ENCODE peak calls at places on chromosomes 16 and 17, in nine cellular contexts. C is esophagus muscularis mucosa, X is tibial nerve, F is H1, R is SK-N-SH, J is A549, W is stomach, H is K562, O is GM12878. T is an unnamed sample. For H3K4me1, the result is how much of the 10 kb centered on the place peaks cover.

GRCh38 chr17:56125830-56126819 is 27.1 kb upstream of the ANKFN1 start:
- DNase-seq in C (no peak), X (peak), F (peak), R (peak), J (no peak), W (no peak), H (no peak), O (no peak), T (no peak)

GRCh38 chr16:65936096-65936495 is 430.4 kb upstream of the CDH5 start:
- DNase-seq in C (no peak), X (no peak), F (no peak), R (no peak), J (no peak), W (no peak), H (no peak), O (no peak), T (no peak)

GRCh38 chr17:17561408-17562144 is 29.9 kb downstream of the PEMT start:
- DNase-seq in C (no peak), X (no peak), F (no peak), R (no peak), J (no peak), W (peak), H (no peak), O (no peak), T (peak)

GRCh38 chr17:30347488-30347887 is 13.6 kb upstream of the TMIGD1 start:
- DNase-seq in C (peak), X (no peak), F (no peak), R (peak), J (no peak), W (no peak), H (no peak), O (no peak), T (no peak)

GRCh38 chr16:7376227-7376626 is 43.6 kb downstream of the RBFOX1 start:
- DNase-seq in C (no peak), X (no peak), F (no peak), R (no peak), J (no peak), W (no peak), H (peak), O (no peak), T (no peak)

GRCh38 chr17:28549274-28550132 is 2.9 kb downstream of the UNC119 start:
- DNase-seq in C (no peak), X (no peak), F (no peak), R (no peak), J (no peak), W (no peak), H (no peak), O (no peak), T (no peak)

GRCh38 chr17:47305302-47305923 is 18.3 kb upstream of the EFCAB13 start:
- DNase-seq in C (no peak), X (no peak), F (no peak), R (no peak), J (peak), W (no peak), H (no peak), O (no peak), T (no peak)

GRCh38 chr16:20611975-20612471 is 35.9 kb upstream of the ACSM2B start:
- DNase-seq in C (no peak), X (no peak), F (no peak), R (no peak), J (no peak), W (peak), H (no peak), O (no peak), T (no peak)

GRCh38 chr17:47959825-47960655 is 2.4 kb upstream of the PRR15L start:
- DNase-seq in C (no peak), X (no peak), F (no peak), R (no peak), J (no peak), W (peak), H (no peak), O (no peak), T (peak)

GRCh38 chr16:2008009-2008526 is 1.6 kb downstream of the ZNF598 start:
- DNase-seq in C (no peak), X (no peak), F (no peak), R (no peak), J (no peak), W (no peak), H (peak), O (no peak), T (peak)

GRCh38 chr16:28981517-28981916 is 3.3 kb upstream of the LAT start:
- DNase-seq in C (no peak), X (no peak), F (peak), R (peak), J (peak), W (no peak), H (peak), O (no peak), T (no peak)

GRCh38 chr16:55662641-55663040 is 6.9 kb downstream of the SLC6A2 start:
- DNase-seq in C (no peak), X (peak), F (no peak), R (no peak), J (no peak), W (no peak), H (no peak), O (no peak), T (no peak)

GRCh38 chr16:11248133-11248532 is 7.9 kb downstream of the SOCS1 start:
- DNase-seq in C (no peak), X (no peak), F (no peak), R (no peak), J (no peak), W (no peak), H (no peak), O (no peak), T (no peak)

GRCh38 chr16:46812781-46813555 is 18.0 kb downstream of the C16orf87 start:
- DNase-seq in C (no peak), X (no peak), F (no peak), R (no peak), J (no peak), W (no peak), H (no peak), O (no peak), T (no peak)

GRCh38 chr17:73785466-73785865 is 141.2 kb upstream of the SDK2 start:
- DNase-seq in C (no peak), X (no peak), F (no peak), R (no peak), J (no peak), W (no peak), H (no peak), O (no peak), T (no peak)

GRCh38 chr17:64635647-64636305 is 26.3 kb downstream of the SMURF2 start:
- DNase-seq in C (no peak), X (no peak), F (no peak), R (no peak), J (no peak), W (no peak), H (no peak), O (peak), T (no peak)

GRCh38 chr16:81333356-81333755 is 18.6 kb downstream of the GAN start:
- DNase-seq in C (no peak), X (no peak), F (no peak), R (no peak), J (no peak), W (no peak), H (no peak), O (no peak), T (no peak)

DNA sequence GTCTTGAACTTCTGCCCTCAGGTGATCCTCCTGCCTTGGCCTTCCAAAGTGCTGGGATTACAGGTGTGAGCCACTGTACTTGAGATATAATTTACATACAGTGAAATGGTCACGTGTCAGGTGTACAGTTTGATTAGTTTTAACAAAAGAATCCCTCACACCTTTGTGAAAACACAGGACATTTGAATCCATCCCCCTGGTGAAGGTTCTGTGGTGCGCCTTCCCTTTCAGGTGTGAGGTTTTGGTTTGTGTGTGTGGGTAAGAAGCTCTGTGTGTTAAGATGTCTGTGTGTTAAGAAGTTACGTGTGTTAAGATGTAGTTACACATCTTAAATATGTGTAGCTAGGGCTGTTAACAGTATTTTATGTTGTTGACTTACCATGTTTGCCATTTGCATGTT is 4.4 kb downstream of the SEC14L1 start:
- DNase-seq in C (no peak), X (no peak), F (no peak), R (no peak), J (no peak), W (no peak), H (no peak), O (peak), T (no peak)
- H3K4me3 ChIP-seq in C (peak), X (no peak), F (no peak), R (no peak), J (no peak), W (peak), H (no peak), O (peak), T (no peak)

DNA sequence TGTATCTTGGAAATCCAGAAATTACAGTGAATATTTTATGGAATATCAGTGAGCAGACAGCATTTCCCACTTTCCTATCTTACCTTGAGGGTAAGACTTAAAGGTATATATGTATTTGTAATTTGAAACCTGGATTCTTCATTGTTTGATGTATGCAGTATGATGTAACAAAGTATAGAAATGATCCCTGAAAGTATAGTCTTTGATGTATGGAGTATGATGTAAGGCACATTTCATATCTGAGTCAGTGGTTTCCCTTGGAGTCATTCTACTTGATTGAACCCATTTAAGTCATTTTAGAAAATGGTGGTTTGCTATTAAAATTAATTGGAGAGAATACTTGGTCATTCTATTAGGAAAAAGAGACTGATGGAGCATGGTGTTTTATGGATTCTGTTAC is 10.1 kb downstream of the AMZ2 start:
- DNase-seq in C (no peak), X (no peak), F (no peak), R (no peak), J (no peak), W (no peak), H (no peak), O (no peak), T (no peak)
- H3K4me1 ChIP-seq in C (under half), X (under half), F (under half), R (under half), J (under half), W (under half), H (under half), O (under half), T (under half)

GRCh38 chr16:15726715-15727114 is 76.7 kb downstream of the NDE1 start:
- DNase-seq in C (no peak), X (no peak), F (no peak), R (no peak), J (no peak), W (peak), H (no peak), O (no peak), T (peak)
- TF ChIP-seq EP300 in C (no peak), X (no peak), F (no peak), R (no peak), J (no peak), W (no peak), H (no peak), O (no peak), T (no peak)

GRCh38 chr17:15928286-15928785 is 16.6 kb upstream of the ADORA2B start:
- DNase-seq in C (no peak), X (no peak), F (no peak), R (no peak), J (no peak), W (no peak), H (no peak), O (no peak), T (no peak)
- H3K4me3 ChIP-seq in C (no peak), X (no peak), F (no peak), R (no peak), J (no peak), W (no peak), H (no peak), O (no peak), T (no peak)

GRCh38 chr16:23509763-23510153 is 536 bp downstream of the GGA2 start:
- DNase-seq in C (no peak), X (no peak), F (peak), R (no peak), J (no peak), W (no peak), H (no peak), O (no peak), T (no peak)
- H3K4me1 ChIP-seq in C (under half), X (under half), F (under half), R (under half), J (under half), W (under half), H (under half), O (under half), T (under half)

GRCh38 chr17:68706351-68706750 is 105.2 kb upstream of the FAM20A start:
- DNase-seq in C (no peak), X (no peak), F (no peak), R (no peak), J (no peak), W (no peak), H (no peak), O (no peak), T (no peak)
- TF ChIP-seq EP300 in C (no peak), X (no peak), F (no peak), R (no peak), J (no peak), W (no peak), H (no peak), O (no peak), T (no peak)

DNA sequence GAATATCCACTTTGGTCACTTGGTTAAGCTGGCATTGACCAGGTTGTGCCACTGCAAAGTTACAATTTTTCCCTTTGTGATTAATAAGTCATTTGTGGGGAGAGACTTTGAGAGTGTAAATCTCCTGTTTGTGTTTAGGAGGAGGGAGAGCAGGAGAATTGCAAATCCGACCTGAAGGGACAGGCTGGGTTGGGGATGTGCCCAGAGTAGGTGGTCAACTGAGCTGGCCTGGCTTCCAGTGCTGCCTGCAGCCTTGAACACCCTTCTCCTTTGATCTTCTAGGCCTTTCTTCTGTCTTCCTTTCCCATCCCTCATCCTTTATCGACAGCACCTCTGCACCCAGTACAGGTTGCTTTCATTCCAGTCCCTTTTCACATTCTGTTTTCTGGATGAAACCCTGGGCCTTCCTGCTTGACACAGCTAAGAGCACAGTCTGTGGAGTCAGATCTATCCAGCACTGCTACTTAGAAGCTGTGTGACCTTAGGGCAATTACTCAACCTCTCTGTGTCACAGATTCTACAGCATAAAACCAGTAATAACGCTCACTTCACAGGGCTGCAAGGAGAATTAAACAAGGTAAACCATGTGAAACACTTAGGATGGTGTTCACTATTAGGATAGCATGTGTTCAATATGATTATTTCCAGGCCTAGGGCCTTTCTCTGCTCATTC is 969 bp upstream of the CSNK2A2 start:
- DNase-seq in C (no peak), X (no peak), F (no peak), R (no peak), J (no peak), W (no peak), H (no peak), O (no peak), T (no peak)
- H3K4me3 ChIP-seq in C (peak), X (no peak), F (peak), R (peak), J (peak), W (peak), H (no peak), O (peak), T (no peak)